ENCODE peak calls at places on chromosome 15, in five cellular contexts. F is bronchial epithelial cell, S is MCF 10A, J is HT1080, Z is nephron progenitor cell. I is an unnamed sample.

GRCh38 chr15:75198560-75199346 is 2.9 kb upstream of the C15orf39 start:
- DNase-seq in Z (no peak), S (peak), F (no peak), J (peak), I (peak)

GRCh38 chr15:70494861-70495571 is 268.3 kb downstream of the UACA start:
- DNase-seq in J (peak), Z (no peak), S (peak), F (peak), I (peak)

GRCh38 chr15:37933685-37934084 is 755 bp upstream of the TMCO5A start:
- DNase-seq in Z (no peak), F (no peak), S (no peak), J (no peak), I (peak)

GRCh38 chr15:68639926-68640600 is 61.3 kb downstream of the CORO2B start:
- DNase-seq in S (peak), Z (no peak), F (peak), J (no peak), I (no peak)

GRCh38 chr15:43958894-43959330 is 132.1 kb downstream of the WDR76 start:
- DNase-seq in S (no peak), J (peak), F (peak), Z (no peak), I (peak)

GRCh38 chr15:25497934-25498333 is 59.1 kb upstream of the UBE3A start:
- DNase-seq in F (no peak), Z (no peak), J (no peak), S (no peak), I (no peak)

GRCh38 chr15:47742334-47742733 is 25.0 kb downstream of the SEMA6D start:
- DNase-seq in F (no peak), S (no peak), Z (no peak), J (no peak), I (no peak)

GRCh38 chr15:78431955-78432354 is 6.1 kb upstream of the IREB2 start:
- DNase-seq in Z (no peak), F (no peak), J (no peak), S (no peak), I (no peak)

GRCh38 chr15:90949979-90950675 is 4.6 kb upstream of the RCCD1 start:
- DNase-seq in F (no peak), S (no peak), J (no peak), Z (no peak), I (no peak)

GRCh38 chr15:79007066-79007465 is 62.2 kb upstream of the CTSH start:
- DNase-seq in Z (peak), J (peak), F (peak), S (peak), I (peak)

GRCh38 chr15:63038926-63039673 is 3.4 kb upstream of the TPM1 start:
- DNase-seq in Z (no peak), S (no peak), F (peak), J (no peak), I (peak)

GRCh38 chr15:32706704-32707103 is 11.1 kb upstream of the GREM1 start:
- DNase-seq in S (no peak), Z (no peak), F (peak), J (peak), I (peak)

GRCh38 chr15:94412979-94413741 is 181.8 kb downstream of the MCTP2 start:
- DNase-seq in Z (no peak), J (no peak), F (peak), S (peak), I (peak)

GRCh38 chr15:82710208-82710555 is 507 bp upstream of the AP3B2 start:
- DNase-seq in J (no peak), Z (no peak), F (peak), S (no peak), I (no peak)

GRCh38 chr15:52324109-52324508 is 28.5 kb upstream of the MYO5C start:
- DNase-seq in Z (no peak), F (no peak), J (no peak), S (no peak), I (no peak)

GRCh38 chr15:50167112-50167511 is 14.9 kb upstream of the SLC27A2 start:
- DNase-seq in Z (no peak), S (no peak), F (no peak), J (no peak), I (no peak)

GRCh38 chr15:48467801-48468200 is 136.6 kb downstream of the DUT start:
- DNase-seq in S (no peak), J (no peak), Z (no peak), F (no peak), I (no peak)

GRCh38 chr15:80990955-80991354 is 1.3 kb upstream of the MESD start:
- DNase-seq in S (no peak), J (no peak), F (no peak), Z (no peak), I (no peak)

GRCh38 chr15:100918690-100919480 is at the start of gene LRRK1:
- DNase-seq in F (peak), Z (peak), J (peak), S (peak), I (peak)

GRCh38 chr15:36961956-36962355 is 138.4 kb downstream of the MEIS2 start:
- DNase-seq in Z (no peak), J (no peak), S (no peak), F (no peak), I (peak)

GRCh38 chr15:64894395-64895056 is 17.2 kb upstream of the ANKDD1A start:
- DNase-seq in F (no peak), S (no peak), J (no peak), Z (peak), I (no peak)

I was measured in iris pigment epithelial cell.